ENCODE peak calls at places on chromosomes 12 and 14, in eight cellular contexts. R is OCI-LY7; V is GM13977; D is Kasumi-1; Q is stimulated activated naive CD8-positive, alpha-beta T cell treated with anti-CD3 and anti-CD28 coated beads, Interleukin-15, amount 100 ng/mL, for 72 hours; T is Panc1; G is NAMALWA; H is NCI-H1417. N is an unnamed sample.

GRCh38 chr12:4355150-4355842 is 24.2 kb downstream of the FGF23 start:
- DNase-seq in R (no peak), V (no peak), D (no peak), Q (no peak), T (no peak), G (no peak), H (no peak), N (no peak)

GRCh38 chr12:109182041-109182839 is 65.9 kb downstream of the ACACB start:
- DNase-seq in R (no peak), V (no peak), D (no peak), Q (no peak), T (no peak), G (no peak), H (no peak), N (no peak)

GRCh38 chr14:35349966-35350365 is 54.6 kb downstream of the NFKBIA start:
- DNase-seq in R (no peak), V (no peak), D (peak), Q (no peak), T (no peak), G (no peak), H (no peak), N (no peak)

GRCh38 chr12:56420411-56420810 is 28.8 kb downstream of the TIMELESS start:
- DNase-seq in R (no peak), V (no peak), D (no peak), Q (no peak), T (no peak), G (no peak), H (no peak), N (no peak)

GRCh38 chr12:15268927-15269552 is 47.8 kb upstream of the RERG start:
- DNase-seq in R (peak), V (peak), D (peak), Q (no peak), T (peak), G (peak), H (peak), N (peak)

GRCh38 chr12:124413401-124413800 is 118.5 kb downstream of the RFLNA start:
- DNase-seq in R (no peak), V (no peak), D (no peak), Q (no peak), T (no peak), G (no peak), H (no peak), N (no peak)

GRCh38 chr14:50002926-50003212 is 110.0 kb downstream of the ARF6 start:
- DNase-seq in R (no peak), V (no peak), D (no peak), Q (no peak), T (no peak), G (no peak), H (no peak), N (no peak)

GRCh38 chr14:101882141-101882935 is 82.0 kb upstream of the DYNC1H1 start:
- DNase-seq in R (no peak), V (no peak), D (no peak), Q (no peak), T (no peak), G (no peak), H (no peak), N (no peak)

GRCh38 chr14:59926534-59926933 is 6.6 kb downstream of the LRRC9 start:
- DNase-seq in R (no peak), V (no peak), D (no peak), Q (no peak), T (no peak), G (no peak), H (no peak), N (no peak)

GRCh38 chr12:9932270-9932669 is at the start of gene CLEC2A:
- DNase-seq in R (no peak), V (no peak), D (no peak), Q (no peak), T (no peak), G (no peak), H (no peak), N (no peak)